ENCODE peak calls at places on chromosomes 7 and 10, in eight cellular contexts. D is A549, V is H1, R is HCT116, C is NB4, L is K562, H is GM12878, G is HepG2. F is an unnamed sample.

GRCh38 chr7:65239707-65240352 is 133.8 kb upstream of the ZNF92 start:
- DNase-seq in D (peak; percentile 59), V (peak; percentile 36), R (no peak), C (peak; percentile 44), L (no peak), H (no peak), G (peak; percentile 15), F (peak; percentile 25)

GRCh38 chr10:86371116-86371515 is 4.5 kb upstream of the GRID1 start:
- DNase-seq in D (no peak), V (no peak), R (no peak), C (no peak), L (no peak), H (no peak), G (no peak), F (no peak)

GRCh38 chr10:119466655-119467054 is 75.9 kb downstream of the RGS10 start:
- DNase-seq in D (no peak), V (no peak), R (no peak), C (no peak), L (peak; percentile 15), H (no peak), G (no peak), F (no peak)

GRCh38 chr7:113790025-113790424 is 128.8 kb downstream of the PPP1R3A start:
- DNase-seq in D (no peak), V (no peak), R (no peak), C (no peak), L (no peak), H (no peak), G (no peak), F (no peak)

GRCh38 chr7:47669178-47669878 is 87.4 kb upstream of the TNS3 start:
- DNase-seq in D (peak; percentile 61), V (no peak), R (no peak), C (peak; percentile 92), L (peak; percentile 23), H (peak; percentile 90), G (peak; percentile 37), F (no peak)

GRCh38 chr10:6299234-6299633 is 96.5 kb downstream of the PFKFB3 start:
- DNase-seq in D (peak; percentile 94), V (no peak), R (peak; percentile 91), C (no peak), L (no peak), H (no peak), G (peak; percentile 60), F (no peak)

GRCh38 chr10:121183241-121183640 is 332.1 kb downstream of the WDR11 start:
- DNase-seq in D (no peak), V (no peak), R (no peak), C (no peak), L (no peak), H (no peak), G (no peak), F (no peak)

GRCh38 chr10:86373251-86373650 is 6.7 kb upstream of the GRID1 start:
- DNase-seq in D (no peak), V (no peak), R (no peak), C (no peak), L (no peak), H (no peak), G (no peak), F (no peak)

GRCh38 chr7:98314469-98314868 is 33.0 kb downstream of the BRI3 start:
- DNase-seq in D (no peak), V (no peak), R (no peak), C (no peak), L (no peak), H (no peak), G (no peak), F (no peak)

GRCh38 chr10:89171996-89172395 is 35.1 kb downstream of the CH25H start:
- DNase-seq in D (no peak), V (no peak), R (no peak), C (no peak), L (no peak), H (no peak), G (no peak), F (no peak)

GRCh38 chr7:65269150-65269856 is 104.4 kb upstream of the ZNF92 start:
- DNase-seq in D (peak; percentile 91), V (peak; percentile 88), R (peak; percentile 75), C (peak; percentile 93), L (peak; percentile 97), H (peak; percentile 73), G (peak; percentile 90), F (peak; percentile 76)

GRCh38 chr10:3805227-3805790 is 20.3 kb upstream of the KLF6 start:
- DNase-seq in D (peak; percentile 81), V (no peak), R (peak; percentile 56), C (peak; percentile 77), L (peak; percentile 40), H (peak; percentile 71), G (no peak), F (peak; percentile 92)

GRCh38 chr7:81515009-81515408 is 254.8 kb downstream of the HGF start:
- DNase-seq in D (no peak), V (no peak), R (no peak), C (no peak), L (no peak), H (no peak), G (no peak), F (no peak)
- TF ChIP-seq MAX in D (no peak), V (no peak), R (no peak), C (no peak), L (no peak), H (no peak), G (no peak), F (no peak)

DNA sequence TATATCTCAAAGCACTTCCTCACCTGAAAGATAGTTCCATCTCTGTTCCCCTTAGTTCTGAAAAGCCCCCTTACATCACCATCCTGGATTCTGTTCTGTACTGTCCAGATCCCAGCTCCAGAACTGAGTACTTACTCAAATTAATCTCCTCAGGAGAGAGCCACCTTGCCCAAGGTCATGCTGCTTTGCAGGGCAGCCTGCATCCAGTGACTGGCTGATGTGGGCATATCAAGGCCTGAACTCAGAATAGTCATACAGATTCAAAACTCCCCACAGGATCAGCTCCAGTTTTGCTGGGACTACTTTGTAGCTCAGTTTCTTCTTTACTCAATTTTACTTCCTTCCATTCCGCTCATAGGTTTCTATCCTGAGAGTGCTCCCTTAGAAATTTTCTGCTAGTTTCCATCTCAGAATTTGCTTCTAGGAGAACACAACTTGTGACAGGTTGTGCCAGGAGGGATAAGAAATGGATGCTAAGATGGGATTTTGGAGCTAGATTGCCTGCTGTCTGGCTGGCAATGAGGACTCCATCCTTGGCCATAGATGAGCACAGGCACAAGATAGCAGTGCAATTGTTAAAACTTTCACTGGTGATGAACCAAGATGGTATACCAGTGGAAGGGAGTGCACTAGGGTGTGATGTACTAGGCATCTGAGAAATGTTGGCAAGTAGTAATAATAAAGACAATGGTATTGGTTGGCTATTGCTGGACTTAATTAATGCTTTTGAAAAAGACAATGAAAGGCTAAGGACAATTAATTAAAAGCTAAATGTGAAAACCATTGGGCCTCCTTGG is 17.3 kb downstream of the SRGN start:
- DNase-seq in D (no peak), V (no peak), R (no peak), C (no peak), L (no peak), H (no peak), G (no peak), F (no peak)
- TF ChIP-seq POLR2A in D (no peak), V (no peak), R (no peak), C (peak; percentile 34), L (no peak), H (no peak), G (no peak), F (no peak)

DNA sequence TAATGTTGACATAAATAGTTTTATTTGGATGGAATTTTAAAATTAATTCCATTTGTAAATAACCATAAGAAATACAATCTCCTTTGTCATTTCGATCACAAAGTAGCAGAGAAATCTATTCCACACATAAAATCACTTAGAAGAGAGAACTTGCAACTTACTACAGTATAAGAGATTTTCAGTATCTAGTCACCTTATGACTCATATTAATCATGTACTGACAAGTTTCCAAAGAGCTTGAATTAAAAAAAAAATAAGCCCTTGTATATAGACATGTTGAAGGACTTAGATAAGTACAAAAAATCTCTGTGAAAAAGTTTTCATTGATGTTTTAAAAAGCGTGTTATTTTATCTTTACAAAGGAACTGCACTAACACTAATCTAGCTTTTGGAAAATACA is 207.1 kb upstream of the ETV1 start:
- DNase-seq in D (no peak), V (no peak), R (no peak), C (no peak), L (no peak), H (no peak), G (no peak), F (no peak)
- TF ChIP-seq MAX in D (no peak), V (no peak), R (no peak), C (no peak), L (no peak), H (no peak), G (no peak), F (no peak)

GRCh38 chr10:95280637-95281036 is 10.2 kb downstream of the PDLIM1 start:
- DNase-seq in D (no peak), V (no peak), R (no peak), C (no peak), L (no peak), H (no peak), G (peak; percentile 74), F (peak; percentile 40)
- TF ChIP-seq POLR2A in D (no peak), V (no peak), R (no peak), C (no peak), L (no peak), H (no peak), G (no peak), F (no peak)